ENCODE peak calls at places on chromosomes 11 and 22, in nine cellular contexts. I, Y, Q, T, C, H, X, V and O are unnamed samples.

GRCh38 chr11:1224109-1224485 is 1.2 kb downstream of the MUC5B start:
- DNase-seq in V (no peak), Q (peak; percentile 17), Y (no peak), I (no peak), X (no peak), C (no peak), H (no peak), T (no peak), O (peak; percentile 12)

GRCh38 chr11:119055901-119056300 is 1.1 kb downstream of the HYOU1 start:
- DNase-seq in X (no peak), H (peak; percentile 66), I (no peak), V (no peak), Q (no peak), C (no peak), T (no peak), Y (peak; percentile 49), O (no peak)

GRCh38 chr11:132111781-132112380 is 741.5 kb downstream of the NTM start:
- DNase-seq in Y (no peak), H (peak; percentile 74), C (no peak), Q (no peak), T (no peak), X (no peak), I (no peak), V (no peak), O (no peak)

GRCh38 chr11:36122715-36123114 is 166.5 kb downstream of the COMMD9 start:
- DNase-seq in V (no peak), H (no peak), Q (no peak), I (no peak), C (no peak), T (no peak), Y (no peak), X (no peak), O (no peak)

GRCh38 chr11:62501432-62501891 is 45.1 kb downstream of the AHNAK start:
- DNase-seq in Q (no peak), X (no peak), V (peak; percentile 67), I (no peak), T (no peak), C (no peak), H (peak; percentile 49), Y (no peak), O (peak; percentile 82)

GRCh38 chr11:1209371-1210057 is 13.4 kb upstream of the MUC5B start:
- DNase-seq in T (no peak), I (no peak), X (no peak), Y (no peak), C (no peak), V (no peak), H (no peak), Q (no peak), O (peak; percentile 20)

GRCh38 chr11:550021-550745 is 10.4 kb downstream of the LMNTD2 start:
- DNase-seq in C (peak; percentile 51), Q (no peak), H (no peak), I (no peak), Y (no peak), X (no peak), T (no peak), V (no peak), O (no peak)

GRCh38 chr11:69650081-69650831 is 9.3 kb downstream of the CCND1 start:
- DNase-seq in C (no peak), Y (no peak), Q (no peak), I (no peak), X (no peak), T (no peak), V (no peak), H (no peak), O (peak; percentile 8)

GRCh38 chr11:69434341-69434960 is 47.0 kb upstream of the LINC01488 start:
- DNase-seq in C (peak; percentile 34), Y (no peak), H (no peak), X (no peak), V (no peak), Q (peak; percentile 10), T (no peak), I (no peak), O (no peak)

GRCh38 chr11:1564535-1565172 is 7.4 kb downstream of the DUSP8 start:
- DNase-seq in Q (peak; percentile 50), T (no peak), H (peak; percentile 75), C (peak; percentile 35), V (no peak), Y (no peak), I (no peak), X (no peak), O (no peak)

GRCh38 chr11:109939176-109939810 is 153.9 kb upstream of the ZC3H12C start:
- DNase-seq in Y (no peak), H (peak; percentile 85), T (no peak), I (no peak), Q (no peak), X (no peak), C (no peak), V (peak; percentile 88), O (peak; percentile 57)

GRCh38 chr22:44440224-44441160 is 57.5 kb downstream of the RTL6 start:
- DNase-seq in V (no peak), C (peak; percentile 30), H (no peak), T (no peak), Y (no peak), X (no peak), I (no peak), Q (no peak), O (no peak)

GRCh38 chr11:120096756-120097191 is 41.1 kb downstream of the TRIM29 start:
- DNase-seq in H (no peak), I (no peak), T (no peak), Q (no peak), V (peak; percentile 6), X (no peak), C (no peak), Y (no peak), O (no peak)

GRCh38 chr11:63282579-63282978 is 39.2 kb upstream of the SLC22A25 start:
- DNase-seq in I (no peak), T (no peak), Q (no peak), X (no peak), H (no peak), V (no peak), C (no peak), Y (no peak), O (no peak)

GRCh38 chr11:2670541-2671100 is 29.2 kb downstream of the KCNQ1OT1 start:
- DNase-seq in X (no peak), C (no peak), Y (peak; percentile 4), I (peak; percentile 41), T (no peak), V (no peak), H (no peak), Q (no peak), O (no peak)

GRCh38 chr22:17774928-17775675 is 833 bp upstream of the BID start:
- DNase-seq in Q (no peak), T (no peak), X (no peak), Y (peak; percentile 43), V (no peak), H (no peak), I (no peak), C (no peak), O (no peak)

GRCh38 chr22:30636226-30637077 is 871 bp downstream of the SLC35E4 start:
- DNase-seq in T (no peak), Q (no peak), Y (no peak), X (peak; percentile 12), V (no peak), C (no peak), I (no peak), H (no peak), O (no peak)

GRCh38 chr11:75900848-75901247 is 85.8 kb downstream of the UVRAG start:
- DNase-seq in H (no peak), T (no peak), I (no peak), C (no peak), Q (no peak), X (no peak), Y (no peak), V (no peak), O (no peak)

GRCh38 chr11:17542249-17542648 is 2.0 kb downstream of the USH1C start:
- DNase-seq in X (no peak), Q (no peak), I (no peak), H (peak; percentile 50), T (no peak), C (no peak), Y (no peak), V (no peak), O (no peak)

GRCh38 chr22:49206281-49206680 is 621.4 kb downstream of the BRD1 start:
- DNase-seq in H (no peak), I (peak; percentile 50), C (no peak), T (no peak), X (no peak), Y (no peak), V (no peak), Q (peak; percentile 22), O (peak; percentile 16)

GRCh38 chr11:106062592-106062949 is 14.6 kb downstream of the KBTBD3 start:
- DNase-seq in Y (no peak), I (no peak), T (no peak), X (no peak), V (no peak), H (no peak), Q (no peak), C (no peak), O (no peak)

GRCh38 chr11:95451682-95452081 is 220.7 kb upstream of the SESN3 start:
- DNase-seq in T (no peak), V (no peak), Y (no peak), H (peak; percentile 71), I (no peak), C (no peak), Q (no peak), X (no peak), O (no peak)

GRCh38 chr11:34366522-34366921 is 8.7 kb upstream of the ABTB2 start:
- DNase-seq in X (no peak), V (peak; percentile 29), T (no peak), Y (no peak), Q (no peak), I (no peak), C (no peak), H (peak; percentile 81), O (no peak)

GRCh38 chr22:31048570-31048969 is 32.5 kb upstream of the SMTN start:
- DNase-seq in H (no peak), C (no peak), I (no peak), Q (no peak), X (no peak), T (no peak), V (no peak), Y (no peak), O (no peak)

GRCh38 chr22:30469165-30469564 is 2.7 kb downstream of the SEC14L3 start:
- DNase-seq in T (no peak), Q (no peak), I (no peak), X (no peak), C (no peak), Y (no peak), H (no peak), V (no peak), O (no peak)